ENCODE peak calls at places on chromosomes 1 and 21, in eight cellular contexts. Z is CD4-positive, CD25-positive, alpha-beta regulatory T cell; V is spleen; K is cardiac muscle cell; F is left lung; N is GM23338; U is lower lobe of right lung; I is fibroblast of lung. M is an unnamed sample. For H3K4me1, the result is how much of the 10 kb centered on the place peaks cover.

GRCh38 chr1:182147136-182147815 is 85.8 kb upstream of the ZNF648 start:
- DNase-seq in K (no peak), N (no peak), I (no peak), U (peak), F (peak), V (no peak), Z (no peak), M (no peak)

GRCh38 chr1:44103270-44104131 is 15.1 kb upstream of the KLF17 start:
- DNase-seq in N (peak), Z (no peak), I (peak), V (peak), K (peak), F (peak), U (no peak), M (no peak)

GRCh38 chr21:38958940-38959685 is 153.4 kb downstream of the ETS2 start:
- DNase-seq in V (no peak), K (no peak), N (no peak), F (no peak), U (no peak), I (peak), Z (no peak), M (no peak)

GRCh38 chr1:241592273-241592958 is 47.8 kb downstream of the CHML start:
- DNase-seq in V (no peak), N (no peak), I (peak), K (no peak), F (no peak), U (no peak), Z (no peak), M (no peak)

GRCh38 chr1:38670544-38671122 is 188.9 kb downstream of the RRAGC start:
- DNase-seq in F (no peak), V (no peak), N (no peak), K (no peak), I (no peak), Z (no peak), U (no peak), M (no peak)

GRCh38 chr1:204130989-204131892 is 20.6 kb downstream of the ETNK2 start:
- DNase-seq in U (no peak), N (peak), I (peak), Z (no peak), K (no peak), F (no peak), V (no peak), M (no peak)

GRCh38 chr21:43370888-43371570 is 55.9 kb downstream of the SIK1 start:
- DNase-seq in N (peak), V (no peak), Z (no peak), I (no peak), F (no peak), U (no peak), K (no peak), M (no peak)

GRCh38 chr1:214086945-214087344 is 99.2 kb downstream of the PROX1 start:
- DNase-seq in I (no peak), N (peak), Z (no peak), V (no peak), F (no peak), U (no peak), K (no peak), M (no peak)

GRCh38 chr1:183956559-183957188 is 80.9 kb downstream of the COLGALT2 start:
- DNase-seq in N (no peak), F (no peak), V (no peak), K (no peak), I (peak), Z (peak), U (no peak), M (no peak)

GRCh38 chr1:166490437-166490784 is 323.6 kb upstream of the FAM78B start:
- DNase-seq in K (no peak), N (no peak), F (no peak), V (peak), Z (no peak), I (no peak), U (no peak), M (no peak)

GRCh38 chr1:163170975-163171676 is 31.6 kb downstream of the RGS5 start:
- DNase-seq in N (peak), Z (no peak), V (no peak), I (peak), K (no peak), F (no peak), U (no peak), M (no peak)

GRCh38 chr1:89489037-89489729 is 35.4 kb upstream of the LRRC8B start:
- DNase-seq in U (no peak), F (peak), I (peak), K (no peak), Z (no peak), V (no peak), N (no peak), M (no peak)

GRCh38 chr1:52916241-52916975 is 5.1 kb downstream of the ECHDC2 start:
- DNase-seq in N (no peak), I (no peak), V (no peak), Z (no peak), U (no peak), K (no peak), F (no peak), M (no peak)

GRCh38 chr1:220788146-220788545 is 1.4 kb downstream of the MTARC1 start:
- DNase-seq in I (peak), F (no peak), V (no peak), U (no peak), Z (no peak), K (no peak), N (no peak), M (no peak)

GRCh38 chr1:177546346-177546745 is 375.6 kb downstream of the BRINP2 start:
- DNase-seq in K (no peak), N (no peak), Z (no peak), U (no peak), I (peak), F (no peak), V (no peak), M (no peak)

GRCh38 chr1:240967070-240967724 is 355.2 kb upstream of the GREM2 start:
- DNase-seq in Z (no peak), N (peak), I (no peak), U (no peak), F (no peak), K (peak), V (no peak), M (no peak)

GRCh38 chr1:56095924-56096655 is 483.3 kb downstream of the PLPP3 start:
- DNase-seq in Z (no peak), U (no peak), V (no peak), I (peak), F (peak), N (no peak), K (no peak), M (no peak)

GRCh38 chr1:56099766-56100165 is 479.6 kb downstream of the PLPP3 start:
- DNase-seq in N (no peak), U (no peak), V (no peak), Z (no peak), I (peak), F (no peak), K (peak), M (no peak)

GRCh38 chr1:56097713-56098112 is 481.6 kb downstream of the PLPP3 start:
- DNase-seq in Z (no peak), K (no peak), V (no peak), I (peak), U (no peak), F (no peak), N (no peak), M (no peak)

GRCh38 chr1:56098956-56099355 is 480.4 kb downstream of the PLPP3 start:
- DNase-seq in F (no peak), Z (no peak), N (no peak), U (no peak), V (no peak), K (no peak), I (peak), M (no peak)

GRCh38 chr1:56094168-56094567 is 485.2 kb downstream of the PLPP3 start:
- DNase-seq in I (no peak), V (no peak), U (no peak), K (no peak), Z (no peak), F (no peak), N (no peak), M (no peak)
- H3K27ac ChIP-seq in I (no peak), V (no peak), U (no peak), K (no peak), Z (no peak), F (no peak), N (no peak), M (no peak)

DNA sequence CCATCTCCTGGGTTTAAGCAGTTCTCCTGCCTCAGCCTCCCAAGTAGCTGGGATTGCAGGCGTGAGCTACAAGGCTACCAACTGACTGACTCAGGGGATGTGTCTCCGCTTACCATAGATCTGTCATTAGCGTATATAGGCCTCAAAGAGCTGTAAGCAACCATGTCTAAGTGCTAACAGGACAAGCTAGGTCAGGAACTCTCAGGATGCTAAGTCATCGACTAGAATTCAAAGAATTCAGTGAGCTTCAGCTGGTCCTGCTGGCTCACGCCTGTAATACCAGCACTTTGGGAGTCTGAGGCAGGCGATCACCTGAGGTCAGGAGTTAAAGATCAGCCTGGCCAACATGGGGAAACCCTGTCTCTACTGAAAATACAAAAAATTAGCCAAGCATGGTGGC is 29.5 kb downstream of the CAPN2 start:
- DNase-seq in Z (no peak), F (no peak), I (peak), V (no peak), U (no peak), K (no peak), N (peak), M (no peak)
- H3K4me1 ChIP-seq in Z (under half), F (under half), I (under half), V (under half), U (under half), K (under half), N (under half), M (half or more)

GRCh38 chr21:41362605-41363369 is 960 bp downstream of the MX2 start:
- DNase-seq in Z (no peak), V (peak), I (no peak), F (no peak), U (no peak), N (no peak), K (no peak), M (no peak)
- H3K4me3 ChIP-seq in Z (peak), V (peak), I (no peak), F (peak), U (peak), N (no peak), K (no peak), M (peak)

GRCh38 chr1:245406426-245406825 is 251.6 kb downstream of the KIF26B start:
- DNase-seq in F (no peak), V (no peak), U (no peak), I (no peak), K (no peak), N (no peak), Z (no peak), M (no peak)

GRCh38 chr1:245412301-245412700 is 257.5 kb downstream of the KIF26B start:
- DNase-seq in F (no peak), K (no peak), N (no peak), Z (no peak), U (no peak), V (no peak), I (no peak), M (no peak)

GRCh38 chr1:245407983-245408382 is 253.2 kb downstream of the KIF26B start:
- DNase-seq in K (no peak), U (no peak), F (no peak), V (no peak), Z (no peak), I (no peak), N (no peak), M (no peak)

GRCh38 chr1:245409341-245410195 is 254.8 kb downstream of the KIF26B start:
- DNase-seq in I (peak), F (no peak), N (no peak), K (no peak), U (no peak), V (no peak), Z (no peak), M (no peak)

DNA sequence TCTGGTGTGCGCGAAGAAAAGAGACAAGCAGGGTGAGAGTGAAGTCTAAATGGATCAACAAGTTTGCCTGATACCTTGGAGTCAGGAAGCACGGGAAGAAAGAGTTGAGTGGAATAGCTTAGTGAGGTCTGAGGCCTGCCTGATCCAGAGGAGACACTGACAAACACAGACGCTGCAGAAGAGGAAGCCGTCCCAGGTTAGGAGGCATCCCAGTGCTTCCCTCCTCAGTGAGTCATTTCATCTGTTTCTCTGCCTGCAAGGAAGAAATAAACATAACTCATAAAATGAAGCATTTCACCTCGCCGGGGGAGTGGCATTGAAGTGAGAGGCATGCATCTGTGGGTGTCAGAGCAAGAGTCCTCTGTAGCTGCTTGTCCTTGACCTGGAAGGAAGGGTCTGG is 256.5 kb downstream of the KIF26B start:
- DNase-seq in V (no peak), N (no peak), I (peak), K (no peak), U (no peak), F (no peak), Z (no peak), M (no peak)
- H3K27ac ChIP-seq in V (no peak), N (no peak), I (no peak), K (peak), U (no peak), F (no peak), Z (no peak), M (no peak)